ENCODE peak calls at places on chromosomes 13 and 19, in four cellular contexts. One of them, this sample, is unnamed.

GRCh38 chr19:34580408-34580807 is 96.6 kb downstream of the SCGB2B2 start:
- DNase-seq in fibroblast of lung: no peak
- DNase-seq in left kidney: no peak
- DNase-seq in GDM1: no peak
- DNase-seq in this sample: no peak

GRCh38 chr19:4866595-4867424 is 657 bp downstream of the PLIN3 start:
- DNase-seq in fibroblast of lung: peak
- DNase-seq in GDM1: peak
- DNase-seq in left kidney: peak
- DNase-seq in this sample: peak

GRCh38 chr19:11783767-11784166 is 14.6 kb upstream of the ZNF491 start:
- DNase-seq in left kidney: no peak
- DNase-seq in GDM1: no peak
- DNase-seq in fibroblast of lung: no peak
- DNase-seq in this sample: no peak

GRCh38 chr13:99656843-99657506 is 155.7 kb downstream of the TM9SF2 start:
- DNase-seq in fibroblast of lung: no peak
- DNase-seq in left kidney: no peak
- DNase-seq in GDM1: no peak
- DNase-seq in this sample: no peak

GRCh38 chr19:33622505-33622808 is 704 bp downstream of the CHST8 start:
- DNase-seq in GDM1: no peak
- DNase-seq in fibroblast of lung: peak
- DNase-seq in left kidney: peak
- DNase-seq in this sample: peak

GRCh38 chr13:93476175-93476574 is 249.6 kb downstream of the GPC6 start:
- DNase-seq in GDM1: no peak
- DNase-seq in left kidney: no peak
- DNase-seq in fibroblast of lung: peak
- DNase-seq in this sample: no peak

GRCh38 chr13:60509601-60510386 is 112.8 kb downstream of the TDRD3 start:
- DNase-seq in left kidney: no peak
- DNase-seq in GDM1: no peak
- DNase-seq in fibroblast of lung: peak
- DNase-seq in this sample: no peak

GRCh38 chr19:38045554-38046253 is 138.7 kb downstream of the SIPA1L3 start:
- DNase-seq in fibroblast of lung: no peak
- DNase-seq in GDM1: no peak
- DNase-seq in left kidney: peak
- DNase-seq in this sample: no peak

GRCh38 chr13:26508885-26509284 is 48.6 kb upstream of the WASF3 start:
- DNase-seq in GDM1: no peak
- DNase-seq in left kidney: no peak
- DNase-seq in fibroblast of lung: peak
- DNase-seq in this sample: no peak

GRCh38 chr13:34303346-34303745 is 485.4 kb downstream of the RFC3 start:
- DNase-seq in left kidney: no peak
- DNase-seq in GDM1: no peak
- DNase-seq in fibroblast of lung: no peak
- DNase-seq in this sample: no peak

GRCh38 chr13:110499621-110500281 is 61.8 kb downstream of the RAB20 start:
- DNase-seq in GDM1: no peak
- DNase-seq in left kidney: no peak
- DNase-seq in fibroblast of lung: peak
- DNase-seq in this sample: no peak

GRCh38 chr19:29482855-29483640 is 42.7 kb upstream of the VSTM2B start:
- DNase-seq in left kidney: no peak
- DNase-seq in GDM1: no peak
- DNase-seq in fibroblast of lung: no peak
- DNase-seq in this sample: no peak

GRCh38 chr13:45658586-45659235 is 43.2 kb upstream of the ERICH6B start:
- DNase-seq in GDM1: no peak
- DNase-seq in fibroblast of lung: peak
- DNase-seq in left kidney: no peak
- DNase-seq in this sample: no peak

GRCh38 chr19:3004522-3004921 is 24.6 kb downstream of the TLE2 start:
- DNase-seq in GDM1: no peak
- DNase-seq in left kidney: no peak
- DNase-seq in fibroblast of lung: no peak
- DNase-seq in this sample: no peak

GRCh38 chr19:18896421-18896841 is 473 bp upstream of the CERS1 start:
- DNase-seq in left kidney: peak
- DNase-seq in GDM1: no peak
- DNase-seq in fibroblast of lung: peak
- DNase-seq in this sample: peak